ENCODE peak calls at places on chromosomes 12 and 14, in ten cellular contexts. Z is neuronal stem cell, K is H9, C is IMR-90, I is endodermal cell, N is adipocyte, L is GM23248, U is kidney, P is DND-41, O is astrocyte. V is an unnamed sample.

GRCh38 chr14:97603201-97603600 is 806.0 kb downstream of the VRK1 start:
- DNase-seq in K (no peak), U (no peak), N (no peak), C (no peak), O (no peak), L (no peak), I (no peak), P (peak), Z (no peak), V (no peak)

GRCh38 chr12:13386269-13387039 is 189.9 kb downstream of the EMP1 start:
- DNase-seq in L (no peak), Z (no peak), P (no peak), U (no peak), K (peak), C (no peak), N (no peak), I (peak), O (no peak), V (no peak)

GRCh38 chr12:9798008-9798619 is 29.2 kb upstream of the KLRF1 start:
- DNase-seq in I (peak), N (no peak), P (peak), L (peak), Z (peak), C (peak), U (no peak), O (peak), K (peak), V (peak)

GRCh38 chr12:28191018-28191595 is 851 bp downstream of the CCDC91 start:
- DNase-seq in K (no peak), L (peak), O (peak), Z (no peak), P (peak), C (peak), U (no peak), I (no peak), N (no peak), V (no peak)

GRCh38 chr12:28294300-28294699 is 104.0 kb downstream of the CCDC91 start:
- DNase-seq in L (no peak), P (no peak), N (no peak), I (peak), K (peak), Z (no peak), O (no peak), C (no peak), U (no peak), V (no peak)

GRCh38 chr12:103456006-103456405 is 39.8 kb downstream of the C12orf42 start:
- DNase-seq in I (no peak), C (no peak), K (no peak), L (no peak), O (no peak), Z (no peak), P (no peak), N (no peak), U (no peak), V (no peak)

GRCh38 chr12:4506870-4507269 is 31.8 kb upstream of the RAD51AP1 start:
- DNase-seq in C (peak), P (peak), K (no peak), N (peak), O (peak), Z (no peak), I (no peak), L (peak), U (no peak), V (peak)

GRCh38 chr14:88605594-88605993 is 42.8 kb downstream of the ZC3H14 start:
- DNase-seq in K (no peak), N (peak), I (no peak), O (no peak), Z (no peak), C (no peak), P (no peak), U (no peak), L (peak), V (peak)

GRCh38 chr14:68286667-68287066 is 467.1 kb downstream of the RAD51B start:
- DNase-seq in Z (no peak), I (no peak), O (no peak), P (no peak), K (no peak), N (no peak), U (no peak), C (no peak), L (peak), V (no peak)

GRCh38 chr12:55718020-55718419 is 2.2 kb upstream of the RDH5 start:
- DNase-seq in I (peak), N (no peak), O (peak), L (no peak), Z (no peak), P (no peak), K (peak), U (no peak), C (no peak), V (no peak)

GRCh38 chr12:131940121-131940520 is 9.6 kb upstream of the EP400 start:
- DNase-seq in O (no peak), K (no peak), C (no peak), P (no peak), L (no peak), N (no peak), I (no peak), U (peak), Z (no peak), V (no peak)

GRCh38 chr14:77067632-77068514 is 30.2 kb upstream of the CIPC start:
- DNase-seq in N (peak), U (peak), L (peak), C (peak), I (peak), P (peak), Z (peak), K (peak), O (peak), V (peak)

GRCh38 chr14:64938972-64939816 is 3.4 kb downstream of the GPX2 start:
- DNase-seq in Z (no peak), P (no peak), N (no peak), C (no peak), L (no peak), K (no peak), I (peak), O (no peak), U (peak), V (no peak)

GRCh38 chr12:3135522-3136461 is 58.6 kb downstream of the TSPAN9 start:
- DNase-seq in I (peak), L (peak), K (peak), N (peak), P (peak), C (peak), U (no peak), O (peak), Z (peak), V (peak)

GRCh38 chr14:31380106-31380505 is 40.2 kb downstream of the HEATR5A start:
- DNase-seq in K (no peak), Z (no peak), N (peak), P (no peak), I (no peak), L (no peak), U (no peak), C (peak), O (peak), V (peak)

GRCh38 chr12:84355561-84355960 is 557.0 kb downstream of the SLC6A15 start:
- DNase-seq in L (no peak), N (no peak), Z (no peak), C (no peak), I (no peak), U (no peak), P (no peak), O (no peak), K (no peak), V (no peak)

GRCh38 chr12:106493531-106493930 is 89.3 kb upstream of the RFX4 start:
- DNase-seq in I (no peak), C (no peak), O (no peak), K (no peak), Z (peak), U (no peak), P (no peak), L (no peak), N (no peak), V (no peak)

GRCh38 chr12:125187780-125188741 is 122.8 kb downstream of the AACS start:
- DNase-seq in Z (no peak), O (no peak), C (no peak), L (no peak), U (no peak), N (peak), I (peak), K (peak), P (no peak), V (no peak)

GRCh38 chr12:64104376-64104775 is 117.7 kb downstream of the KICS2 start:
- DNase-seq in L (peak), N (peak), C (no peak), U (no peak), I (no peak), P (no peak), Z (no peak), O (peak), K (no peak), V (peak)

GRCh38 chr12:54299515-54300266 is 1.1 kb downstream of the NFE2 start:
- DNase-seq in Z (no peak), P (no peak), K (no peak), C (no peak), U (no peak), O (no peak), L (peak), N (peak), I (no peak), V (no peak)

GRCh38 chr14:69291891-69292586 is 32.1 kb downstream of the GALNT16 start:
- DNase-seq in O (no peak), I (peak), C (no peak), N (no peak), K (no peak), P (no peak), Z (no peak), U (peak), L (peak), V (peak)

GRCh38 chr14:90555126-90556049 is 158.6 kb downstream of the CALM1 start:
- DNase-seq in U (peak), O (no peak), L (no peak), C (no peak), K (no peak), I (no peak), Z (no peak), P (no peak), N (no peak), V (no peak)

GRCh38 chr14:90557516-90557915 is 160.7 kb downstream of the CALM1 start:
- DNase-seq in N (no peak), C (no peak), P (no peak), K (no peak), U (peak), I (no peak), O (no peak), Z (no peak), L (no peak), V (no peak)

GRCh38 chr14:90558041-90558982 is 161.5 kb downstream of the CALM1 start:
- DNase-seq in L (no peak), I (no peak), N (no peak), O (no peak), Z (no peak), C (no peak), P (no peak), K (no peak), U (no peak), V (no peak)

GRCh38 chr14:90556050-90556477 is 159.2 kb downstream of the CALM1 start:
- DNase-seq in Z (peak), N (no peak), O (peak), L (no peak), C (no peak), K (peak), I (peak), U (peak), P (no peak), V (peak)

GRCh38 chr14:90556666-90557450 is 160.0 kb downstream of the CALM1 start:
- DNase-seq in Z (no peak), P (no peak), K (no peak), I (no peak), C (no peak), N (no peak), L (no peak), O (no peak), U (peak), V (no peak)
- H3K9ac ChIP-seq in Z (peak), P (no peak), K (no peak), I (no peak), C (no peak), N (no peak), L (no peak), O (no peak), U (peak), V (no peak)

GRCh38 chr12:69415471-69416275 is 54.5 kb upstream of the FRS2 start:
- DNase-seq in I (peak), N (peak), L (peak), O (peak), C (peak), Z (peak), K (peak), P (peak), U (no peak), V (peak)
- H3K9ac ChIP-seq in I (peak), N (no peak), L (peak), O (peak), C (peak), Z (no peak), K (no peak), P (no peak), U (no peak), V (peak)

DNA sequence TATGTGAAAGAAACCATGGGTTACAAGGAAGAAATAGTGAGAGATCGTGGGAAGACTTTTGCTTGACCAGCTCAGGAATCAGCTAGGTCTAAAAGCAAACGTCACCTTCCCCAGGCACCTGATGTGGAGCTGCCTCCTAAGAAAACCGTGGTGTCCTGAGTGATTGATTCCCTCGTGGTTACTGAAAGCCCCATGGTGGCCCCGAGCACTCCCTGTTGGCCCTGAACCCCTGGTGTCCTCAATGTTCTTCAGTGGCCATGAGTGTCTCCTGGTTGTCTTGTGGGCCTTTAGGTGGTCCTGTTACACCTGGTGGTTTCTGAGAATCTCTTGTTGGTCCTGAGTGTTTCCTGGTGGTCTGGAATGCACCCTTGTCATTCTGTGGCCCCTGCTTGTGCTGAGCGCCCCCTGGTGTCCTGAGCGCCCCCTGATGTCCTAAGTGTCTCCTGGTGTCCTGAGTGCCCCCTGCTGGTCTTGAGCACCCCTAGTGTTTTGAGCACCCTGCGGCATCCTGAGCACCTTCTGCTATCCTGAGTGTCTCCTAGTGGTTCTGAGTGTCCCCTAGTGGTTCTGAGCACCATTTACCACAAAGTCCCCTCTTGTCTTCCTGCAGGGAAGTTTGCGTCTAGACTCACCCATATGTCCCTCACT is 518.7 kb downstream of the TMEM121 start:
- DNase-seq in I (peak), U (peak), P (peak), N (no peak), C (no peak), L (peak), O (no peak), K (no peak), Z (no peak), V (no peak)
- H3K9ac ChIP-seq in I (no peak), U (no peak), P (no peak), N (no peak), C (no peak), L (no peak), O (no peak), K (no peak), Z (no peak), V (no peak)

GRCh38 chr12:46372131-46372851 is at the start of gene SLC38A2:
- DNase-seq in Z (peak), O (peak), I (peak), N (peak), K (peak), C (peak), U (peak), P (peak), L (peak), V (peak)

GRCh38 chr12:46374711-46375110 is 2.1 kb upstream of the SLC38A2 start:
- DNase-seq in I (no peak), L (no peak), U (no peak), P (no peak), C (no peak), O (no peak), N (no peak), K (no peak), Z (no peak), V (no peak)

GRCh38 chr12:46372852-46373302 is 304 bp upstream of the SLC38A2 start:
- DNase-seq in N (no peak), L (no peak), O (no peak), P (no peak), I (no peak), K (no peak), U (no peak), Z (no peak), C (no peak), V (no peak)

GRCh38 chr12:46373303-46374182 is 970 bp upstream of the SLC38A2 start:
- DNase-seq in Z (peak), O (no peak), P (peak), C (peak), U (peak), K (peak), I (peak), L (peak), N (peak), V (peak)

GRCh38 chr12:46374286-46374685 is 1.7 kb upstream of the SLC38A2 start:
- DNase-seq in L (no peak), N (peak), P (no peak), K (no peak), Z (no peak), U (no peak), C (no peak), I (peak), O (no peak), V (peak)
- H3K9ac ChIP-seq in L (peak), N (peak), P (no peak), K (no peak), Z (no peak), U (no peak), C (peak), I (no peak), O (peak), V (no peak)

DNA sequence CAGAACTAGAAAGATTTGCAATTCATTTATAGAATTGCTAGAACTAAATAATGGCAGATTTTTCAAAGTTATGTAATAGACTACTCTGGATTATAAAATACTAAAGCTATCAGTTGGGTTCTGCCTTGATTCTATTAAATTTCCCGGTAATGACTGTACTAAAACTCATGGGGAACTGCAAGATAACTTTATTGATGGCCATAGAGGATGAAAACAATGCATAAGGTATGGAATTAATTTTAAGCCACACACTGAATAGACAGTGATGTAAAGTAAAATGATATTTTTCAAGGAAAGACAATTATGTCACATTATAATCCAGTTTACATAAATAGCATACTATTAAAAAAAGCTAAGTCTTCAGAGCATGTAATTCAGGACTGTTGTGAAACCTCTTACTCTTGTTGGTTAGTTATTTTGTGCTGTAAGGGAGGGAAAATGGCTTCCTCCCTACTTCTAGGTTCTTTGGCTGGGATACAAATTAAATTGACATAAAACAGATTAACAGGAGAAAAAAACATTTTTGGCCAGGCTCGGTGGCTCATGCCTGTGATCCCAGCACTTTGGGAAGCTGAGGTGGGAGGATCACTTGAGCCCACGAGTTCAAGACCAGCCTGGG is 134.4 kb upstream of the AMIGO2 start:
- DNase-seq in O (no peak), C (no peak), I (no peak), Z (no peak), L (no peak), P (no peak), K (no peak), U (no peak), N (no peak), V (no peak)
- H3K9ac ChIP-seq in O (no peak), C (no peak), I (no peak), Z (no peak), L (no peak), P (no peak), K (no peak), U (no peak), N (no peak), V (no peak)

DNA sequence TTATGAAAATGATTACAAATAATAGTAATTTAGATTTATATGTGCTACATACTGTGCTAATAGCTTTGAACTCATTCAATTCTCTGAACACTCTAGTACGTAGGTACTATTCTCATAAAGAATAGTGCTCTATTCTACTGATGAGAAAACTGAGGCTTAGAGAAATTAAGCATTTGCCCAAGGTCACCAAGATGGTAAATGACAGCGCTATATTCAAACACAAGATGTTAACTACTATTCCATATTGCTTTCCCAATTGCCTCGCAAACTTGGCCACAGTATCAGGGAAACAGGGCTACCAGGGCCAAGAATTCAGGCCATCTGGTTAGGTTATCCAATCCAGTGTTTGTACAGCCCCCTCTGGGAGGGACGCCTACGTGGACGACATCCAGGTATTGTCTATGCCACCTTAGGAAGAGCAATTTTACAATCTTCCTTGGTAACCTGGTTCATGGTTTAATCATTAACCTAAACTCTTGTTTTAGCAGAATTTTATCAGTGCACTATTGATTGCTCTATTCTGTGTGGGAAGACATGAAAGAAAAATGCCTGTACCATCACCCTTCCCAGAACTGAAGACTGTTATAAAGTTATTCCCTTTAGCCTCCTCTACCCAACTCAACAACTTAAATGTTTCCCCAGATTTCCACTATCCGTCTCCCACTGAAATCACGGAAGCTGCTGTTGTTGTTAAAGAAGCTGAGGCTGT is 183.1 kb upstream of the GZMB start:
- DNase-seq in P (no peak), K (no peak), C (no peak), I (no peak), O (no peak), N (no peak), L (no peak), Z (no peak), U (no peak), V (no peak)
- H3K9ac ChIP-seq in P (no peak), K (no peak), C (no peak), I (no peak), O (no peak), N (no peak), L (no peak), Z (no peak), U (no peak), V (no peak)

DNA sequence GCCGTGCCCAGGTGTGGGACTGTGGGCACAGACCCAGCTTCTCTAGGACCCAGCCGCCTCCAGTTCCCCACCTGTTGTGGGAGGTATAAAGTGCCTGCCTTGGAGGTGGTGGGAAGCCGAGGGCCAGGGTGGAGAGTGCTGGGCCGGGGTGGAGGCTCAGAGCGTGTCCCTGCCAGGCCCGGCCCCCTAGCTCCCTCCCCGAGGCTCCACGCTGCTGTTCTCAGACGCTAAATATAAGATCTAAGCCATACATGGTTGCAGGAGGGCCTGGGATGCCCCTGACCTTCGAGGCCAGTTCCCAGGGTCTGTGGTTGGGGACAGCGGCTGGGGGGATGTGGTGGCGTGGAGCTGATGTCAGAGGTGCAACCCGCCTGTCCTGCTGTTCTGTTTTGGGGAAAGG is 10.8 kb downstream of the INF2 start:
- DNase-seq in Z (no peak), C (no peak), N (no peak), U (no peak), O (no peak), I (peak), P (no peak), L (no peak), K (no peak), V (no peak)
- H3K9ac ChIP-seq in Z (peak), C (no peak), N (no peak), U (no peak), O (no peak), I (no peak), P (no peak), L (no peak), K (no peak), V (no peak)

GRCh38 chr12:108313236-108313608 is 25.9 kb downstream of the CMKLR1 start:
- DNase-seq in L (peak), I (no peak), K (no peak), U (no peak), N (no peak), O (no peak), Z (no peak), P (no peak), C (no peak), V (no peak)

GRCh38 chr12:108311605-108312004 is 27.5 kb downstream of the CMKLR1 start:
- DNase-seq in O (no peak), U (no peak), L (no peak), K (no peak), I (no peak), N (no peak), P (no peak), Z (no peak), C (no peak), V (no peak)

GRCh38 chr12:108312073-108312884 is 26.8 kb downstream of the CMKLR1 start:
- DNase-seq in U (peak), N (no peak), O (no peak), Z (no peak), L (no peak), P (no peak), C (no peak), I (no peak), K (no peak), V (no peak)

GRCh38 chr12:108313609-108314331 is 25.3 kb downstream of the CMKLR1 start:
- DNase-seq in U (peak), C (no peak), L (no peak), I (peak), P (peak), Z (no peak), N (peak), O (no peak), K (no peak), V (no peak)

GRCh38 chr12:108312885-108313203 is 26.3 kb downstream of the CMKLR1 start:
- DNase-seq in O (no peak), Z (no peak), N (peak), C (no peak), I (no peak), K (no peak), P (no peak), U (peak), L (peak), V (no peak)
- H3K9ac ChIP-seq in O (no peak), Z (peak), N (no peak), C (no peak), I (no peak), K (no peak), P (no peak), U (no peak), L (no peak), V (no peak)

V was measured in mesenchymal stem cell.